ENCODE peak calls at places on chromosomes 11 and 22, in four cellular contexts. X is sigmoid colon, F is epithelial cell of esophagus, H is mesothelial cell of epicardium. V is an unnamed sample.

GRCh38 chr11:89736566-89736965 is 26.5 kb downstream of the TRIM77 start:
- DNase-seq in H (no peak), F (peak), X (no peak), V (no peak)

GRCh38 chr22:38504731-38505594 is 1.1 kb downstream of the DDX17 start:
- DNase-seq in H (no peak), F (peak), X (peak), V (no peak)

GRCh38 chr22:39254789-39255298 is 10.1 kb upstream of the PDGFB start:
- DNase-seq in X (no peak), F (peak), H (no peak), V (no peak)

GRCh38 chr22:20212754-20213699 is 55.1 kb downstream of the RTN4R start:
- DNase-seq in X (no peak), F (no peak), H (no peak), V (no peak)

GRCh38 chr11:121321614-121322243 is 29.2 kb downstream of the SC5D start:
- DNase-seq in H (no peak), X (no peak), F (peak), V (no peak)

GRCh38 chr11:133082453-133082781 is 449.9 kb downstream of the OPCML start:
- DNase-seq in X (peak), F (no peak), H (peak), V (no peak)

GRCh38 chr22:30275625-30276024 is 9.0 kb upstream of the OSM start:
- DNase-seq in H (no peak), F (peak), X (no peak), V (no peak)

GRCh38 chr11:82043316-82043715 is 690.3 kb downstream of the FAM181B start:
- DNase-seq in F (no peak), H (no peak), X (no peak), V (no peak)

GRCh38 chr11:76237914-76238313 is 31.6 kb upstream of the WNT11 start:
- DNase-seq in X (no peak), H (no peak), F (peak), V (no peak)

GRCh38 chr11:131671764-131672163 is 301.3 kb downstream of the NTM start:
- DNase-seq in X (peak), F (no peak), H (no peak), V (no peak)

GRCh38 chr11:882593-882992 is 28.0 kb downstream of the CHID1 start:
- DNase-seq in F (no peak), X (no peak), H (no peak), V (no peak)

GRCh38 chr11:883527-883926 is 27.1 kb downstream of the CHID1 start:
- DNase-seq in F (no peak), H (no peak), X (no peak), V (no peak)

GRCh38 chr11:877565-877964 is 33.0 kb downstream of the CHID1 start:
- DNase-seq in F (peak), X (no peak), H (no peak), V (no peak)

GRCh38 chr11:876550-876949 is 33.9 kb downstream of the TSPAN4 start:
- DNase-seq in F (no peak), X (no peak), H (no peak), V (no peak)

DNA sequence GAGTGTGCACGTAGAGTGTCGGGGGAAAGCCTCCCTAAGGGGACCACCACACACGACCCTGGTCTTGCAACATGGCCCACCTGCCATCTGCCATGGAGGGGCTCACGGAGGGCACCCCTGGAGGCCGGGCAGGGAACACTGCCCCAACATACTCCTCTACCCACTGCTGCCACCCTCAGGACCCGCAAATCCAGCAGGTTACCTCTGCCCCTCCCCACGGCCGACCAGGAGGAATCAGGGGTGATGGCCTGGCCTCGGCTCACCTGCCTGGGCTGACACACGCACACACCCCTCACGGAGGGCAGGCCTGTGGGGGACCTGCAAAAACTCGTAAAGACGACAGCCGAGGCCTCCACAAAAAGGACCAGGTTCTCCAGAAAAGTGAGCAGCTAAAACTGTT is 30.2 kb downstream of the CHID1 start:
- DNase-seq in F (no peak), X (no peak), H (no peak), V (no peak)
- TF ChIP-seq CTCF in F (no peak), X (no peak), H (no peak), V (no peak)

GRCh38 chr11:119153049-119153818 is 4.4 kb downstream of the ABCG4 start:
- DNase-seq in X (no peak), H (no peak), F (no peak), V (no peak)
- TF ChIP-seq CTCF in X (no peak), H (no peak), F (no peak), V (no peak)

GRCh38 chr11:92830382-92831148 is 138.9 kb upstream of the MTNR1B start:
- DNase-seq in X (no peak), F (no peak), H (no peak), V (no peak)
- TF ChIP-seq CTCF in X (no peak), F (no peak), H (no peak), V (no peak)

GRCh38 chr11:12164061-12165014 is 53.9 kb downstream of the MICAL2 start:
- DNase-seq in H (no peak), X (peak), F (peak), V (no peak)
- TF ChIP-seq CTCF in H (no peak), X (no peak), F (no peak), V (no peak)

DNA sequence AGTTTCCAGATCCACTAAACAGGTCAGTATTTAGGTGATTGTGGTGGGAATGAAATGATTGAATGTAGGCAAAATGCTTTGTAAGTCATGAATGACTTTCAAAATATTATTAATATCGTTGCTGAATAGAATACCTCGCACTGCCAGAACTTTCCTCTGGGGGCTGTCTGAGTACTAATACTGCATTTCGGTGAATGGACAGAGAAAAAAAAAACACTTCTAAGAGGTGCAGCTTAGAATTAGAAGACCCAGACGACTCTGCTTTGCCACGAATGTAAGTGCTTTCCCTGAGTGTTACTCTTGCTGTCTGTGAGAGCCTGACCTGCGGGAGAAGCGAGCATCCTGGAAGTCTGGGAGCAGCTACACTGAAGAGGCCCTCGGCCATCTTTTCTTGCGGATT is 95.0 kb downstream of the SCN3B start:
- DNase-seq in F (no peak), X (no peak), H (no peak), V (no peak)
- TF ChIP-seq CTCF in F (no peak), X (no peak), H (no peak), V (peak)

DNA sequence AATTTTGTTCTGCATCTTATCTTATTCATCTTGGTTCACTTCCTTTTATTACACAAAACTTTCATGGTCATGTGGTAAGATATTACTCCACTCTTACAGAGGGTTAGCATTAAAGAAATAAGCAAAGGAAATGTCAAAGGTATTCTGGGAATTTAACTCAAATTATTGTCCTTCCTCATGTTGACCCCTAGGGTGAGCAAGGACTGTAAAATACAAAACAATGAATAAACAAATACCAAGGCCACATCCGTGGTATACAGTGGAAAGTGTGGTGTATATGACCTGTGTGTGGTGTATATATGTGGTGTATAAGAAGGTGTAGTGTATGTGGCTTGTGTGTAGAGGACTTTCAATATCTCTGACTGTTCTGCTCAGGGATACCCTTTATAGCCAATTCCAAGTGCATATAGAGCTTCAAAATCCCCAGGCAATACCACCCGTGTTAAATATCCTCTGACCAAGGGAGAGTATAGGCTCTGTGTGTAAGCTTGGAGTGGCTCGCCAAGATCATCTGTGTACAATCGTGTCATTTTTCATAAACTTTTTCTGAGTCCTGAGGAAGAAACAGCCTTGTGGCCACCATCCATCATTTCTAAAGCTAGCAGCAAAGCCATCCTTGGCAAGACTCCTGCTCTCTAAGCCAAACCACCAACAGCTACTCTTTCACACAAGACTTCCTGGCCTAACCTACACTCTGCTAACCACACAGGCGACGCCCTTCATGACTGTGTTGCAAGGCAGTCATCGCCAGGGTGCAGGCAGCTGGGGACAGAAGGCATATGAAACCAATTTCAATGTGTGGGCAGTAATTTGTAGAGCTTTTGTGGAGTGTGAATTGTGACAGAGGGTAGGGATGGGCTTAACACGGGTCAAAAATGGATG is 548.0 kb downstream of the ETS1 start:
- DNase-seq in H (no peak), X (no peak), F (peak), V (peak)
- TF ChIP-seq CTCF in H (peak), X (no peak), F (no peak), V (peak)

DNA sequence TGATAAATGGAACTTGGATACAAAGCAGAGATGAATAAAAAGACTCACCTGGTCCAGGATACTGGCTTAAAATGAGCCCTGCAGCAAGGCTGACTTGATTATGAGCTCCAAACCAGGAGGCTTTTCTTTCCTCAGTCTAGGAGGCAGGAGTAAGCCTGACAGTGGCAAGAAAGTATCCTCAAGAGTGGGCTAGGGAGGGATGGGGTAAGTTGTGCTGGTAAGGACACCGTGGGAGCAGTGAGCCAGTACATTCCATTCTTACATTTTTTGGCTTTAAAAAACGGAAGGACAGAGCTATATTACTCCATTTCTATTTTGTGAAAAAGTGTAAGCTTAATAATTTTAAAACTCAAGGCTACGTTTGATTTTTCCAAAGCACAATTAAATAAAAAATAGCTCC is 187.1 kb upstream of the DDI1 start:
- DNase-seq in X (no peak), F (no peak), H (no peak), V (no peak)
- TF ChIP-seq CTCF in X (no peak), F (no peak), H (no peak), V (no peak)

DNA sequence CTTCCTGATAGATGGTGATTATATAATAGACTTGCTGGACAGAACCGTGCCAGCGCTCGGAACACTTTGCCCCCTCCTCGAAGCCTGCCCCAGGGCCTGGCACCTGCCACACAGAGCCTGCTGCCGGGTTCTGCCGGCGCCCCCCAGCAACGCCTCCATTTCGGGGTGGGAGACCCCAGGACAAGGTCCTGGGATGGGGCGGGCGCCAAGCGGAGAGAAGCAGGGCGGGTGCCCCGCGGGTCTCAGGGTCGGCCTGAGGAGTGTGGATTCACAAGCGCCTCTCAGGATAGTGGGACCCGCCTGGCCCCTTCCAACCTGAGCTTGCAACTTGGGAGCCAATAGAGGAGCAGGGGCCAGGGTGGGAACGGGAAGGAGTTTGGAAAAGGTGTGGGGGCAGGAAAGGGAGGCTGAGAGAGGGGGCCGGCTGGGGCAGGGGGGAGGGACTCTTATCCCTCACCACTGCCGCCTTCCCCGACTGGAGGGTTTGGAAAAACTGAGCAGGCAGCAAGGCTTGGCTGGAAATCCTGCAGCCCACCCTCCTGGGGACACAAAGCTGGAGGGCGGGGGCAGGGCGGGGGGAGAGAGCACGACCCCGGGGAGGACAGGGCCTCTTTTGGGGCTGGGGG is 3.3 kb upstream of the BCL9L start:
- DNase-seq in X (peak), F (peak), H (no peak), V (no peak)
- TF ChIP-seq CTCF in X (no peak), F (no peak), H (no peak), V (no peak)

DNA sequence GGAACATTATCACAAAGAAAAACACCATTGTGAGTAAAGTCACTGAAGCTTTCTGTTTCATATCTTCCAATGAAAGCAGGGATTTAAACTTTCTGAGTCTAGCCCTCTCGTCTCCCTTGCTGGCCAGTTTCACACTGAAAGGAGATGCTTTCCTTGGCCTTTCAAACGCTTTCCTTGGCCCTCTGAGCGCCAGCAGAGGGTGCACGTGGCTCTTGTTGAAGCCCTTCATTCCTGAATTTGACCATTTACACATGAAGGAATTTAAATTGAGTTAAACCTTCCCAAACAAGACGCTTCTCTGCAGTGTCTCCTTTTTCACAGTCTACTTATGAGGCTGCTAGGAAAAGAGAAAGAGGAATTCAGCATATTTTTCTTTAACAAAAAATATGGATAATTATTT is 21.5 kb downstream of the NNMT start:
- DNase-seq in H (no peak), X (no peak), F (peak), V (peak)
- TF ChIP-seq CTCF in H (no peak), X (no peak), F (peak), V (peak)

V was measured in AG09319.